ENCODE peak calls at places on chromosomes 5 and 9, in six cellular contexts. One of them, this sample, is unnamed.

GRCh38 chr5:147803941-147804717 is 21.6 kb upstream of the JAKMIP2 start:
- DNase-seq in neuronal stem cell: no peak
- DNase-seq in IMR-90: no peak
- DNase-seq in mesenchymal stem cell: no peak
- DNase-seq in H9: no peak
- DNase-seq in mesendoderm: no peak
- DNase-seq in this sample: no peak

GRCh38 chr9:127903557-127904475 is 4.4 kb upstream of the ST6GALNAC6 start:
- DNase-seq in IMR-90: no peak
- DNase-seq in mesenchymal stem cell: peak; percentile 51
- DNase-seq in H9: peak; percentile 92
- DNase-seq in mesendoderm: peak; percentile 90
- DNase-seq in neuronal stem cell: no peak
- DNase-seq in this sample: no peak

GRCh38 chr5:98827161-98827560 is 53.7 kb downstream of the RGMB start:
- DNase-seq in mesenchymal stem cell: peak; percentile 49
- DNase-seq in neuronal stem cell: peak; percentile 42
- DNase-seq in H9: no peak
- DNase-seq in IMR-90: peak; percentile 62
- DNase-seq in mesendoderm: peak; percentile 57
- DNase-seq in this sample: peak; percentile 68

GRCh38 chr9:114303977-114304376 is 18.9 kb upstream of the ORM1 start:
- DNase-seq in mesendoderm: no peak
- DNase-seq in IMR-90: no peak
- DNase-seq in neuronal stem cell: no peak
- DNase-seq in H9: no peak
- DNase-seq in mesenchymal stem cell: no peak
- DNase-seq in this sample: peak; percentile 38

GRCh38 chr9:108743901-108744371 is 111.8 kb downstream of the ACTL7B start:
- DNase-seq in IMR-90: no peak
- DNase-seq in mesendoderm: peak; percentile 14
- DNase-seq in mesenchymal stem cell: no peak
- DNase-seq in neuronal stem cell: peak; percentile 60
- DNase-seq in H9: no peak
- DNase-seq in this sample: peak; percentile 71

GRCh38 chr9:91562412-91562811 is 138.8 kb upstream of the NFIL3 start:
- DNase-seq in IMR-90: peak; percentile 45
- DNase-seq in mesendoderm: no peak
- DNase-seq in mesenchymal stem cell: peak; percentile 42
- DNase-seq in H9: no peak
- DNase-seq in neuronal stem cell: no peak
- DNase-seq in this sample: no peak

GRCh38 chr9:104091708-104092107 is 2.4 kb upstream of the SMC2 start:
- DNase-seq in IMR-90: peak; percentile 78
- DNase-seq in H9: no peak
- DNase-seq in neuronal stem cell: no peak
- DNase-seq in mesenchymal stem cell: peak; percentile 8
- DNase-seq in mesendoderm: peak; percentile 11
- DNase-seq in this sample: peak; percentile 47

GRCh38 chr9:1100192-1100591 is 50.0 kb downstream of the DMRT2 start:
- DNase-seq in IMR-90: no peak
- DNase-seq in H9: no peak
- DNase-seq in mesendoderm: no peak
- DNase-seq in neuronal stem cell: no peak
- DNase-seq in mesenchymal stem cell: no peak
- DNase-seq in this sample: no peak

GRCh38 chr5:50564079-50564478 is 102.4 kb upstream of the PARP8 start:
- DNase-seq in H9: no peak
- DNase-seq in neuronal stem cell: no peak
- DNase-seq in IMR-90: no peak
- DNase-seq in mesendoderm: no peak
- DNase-seq in mesenchymal stem cell: peak; percentile 9
- DNase-seq in this sample: no peak

GRCh38 chr5:159332800-159333563 is 2.7 kb upstream of the IL12B start:
- DNase-seq in mesendoderm: no peak
- DNase-seq in neuronal stem cell: no peak
- DNase-seq in H9: no peak
- DNase-seq in IMR-90: no peak
- DNase-seq in mesenchymal stem cell: no peak
- DNase-seq in this sample: no peak

GRCh38 chr9:113807173-113808061 is 68.7 kb upstream of the ZNF618 start:
- DNase-seq in H9: peak; percentile 71
- DNase-seq in neuronal stem cell: peak; percentile 48
- DNase-seq in mesendoderm: peak; percentile 68
- DNase-seq in IMR-90: peak; percentile 60
- DNase-seq in mesenchymal stem cell: peak; percentile 56
- DNase-seq in this sample: peak; percentile 64

GRCh38 chr9:134750450-134751155 is 109.0 kb downstream of the COL5A1 start:
- DNase-seq in H9: no peak
- DNase-seq in IMR-90: no peak
- DNase-seq in mesenchymal stem cell: no peak
- DNase-seq in mesendoderm: no peak
- DNase-seq in neuronal stem cell: no peak
- DNase-seq in this sample: peak; percentile 34

GRCh38 chr5:131068893-131069643 is 96.0 kb downstream of the HINT1 start:
- DNase-seq in mesenchymal stem cell: no peak
- DNase-seq in IMR-90: no peak
- DNase-seq in neuronal stem cell: no peak
- DNase-seq in mesendoderm: no peak
- DNase-seq in H9: no peak
- DNase-seq in this sample: no peak

GRCh38 chr9:37732086-37732744 is 21.4 kb upstream of the TRMT10B start:
- DNase-seq in IMR-90: no peak
- DNase-seq in mesenchymal stem cell: no peak
- DNase-seq in neuronal stem cell: no peak
- DNase-seq in H9: no peak
- DNase-seq in mesendoderm: peak; percentile 30
- DNase-seq in this sample: no peak

GRCh38 chr5:148374693-148375360 is 8.9 kb upstream of the FBXO38 start:
- DNase-seq in neuronal stem cell: peak; percentile 33
- DNase-seq in H9: peak; percentile 77
- DNase-seq in mesendoderm: peak; percentile 95
- DNase-seq in mesenchymal stem cell: peak; percentile 86
- DNase-seq in IMR-90: peak; percentile 65
- DNase-seq in this sample: peak; percentile 84

GRCh38 chr9:80028501-80028900 is 456.7 kb downstream of the TLE4 start:
- DNase-seq in IMR-90: no peak
- DNase-seq in neuronal stem cell: no peak
- DNase-seq in mesendoderm: no peak
- DNase-seq in mesenchymal stem cell: no peak
- DNase-seq in H9: no peak
- DNase-seq in this sample: no peak

GRCh38 chr9:134476942-134477335 is 150.7 kb downstream of the RXRA start:
- DNase-seq in neuronal stem cell: no peak
- DNase-seq in mesenchymal stem cell: no peak
- DNase-seq in mesendoderm: no peak
- DNase-seq in IMR-90: no peak
- DNase-seq in H9: no peak
- DNase-seq in this sample: no peak

GRCh38 chr5:57412010-57412409 is 70.6 kb downstream of the ACTBL2 start:
- DNase-seq in H9: no peak
- DNase-seq in mesenchymal stem cell: peak; percentile 77
- DNase-seq in IMR-90: peak; percentile 83
- DNase-seq in neuronal stem cell: no peak
- DNase-seq in mesendoderm: no peak
- DNase-seq in this sample: no peak

GRCh38 chr5:151257731-151258715 is 5.0 kb downstream of the GM2A start:
- DNase-seq in IMR-90: peak; percentile 19
- DNase-seq in mesendoderm: peak; percentile 73
- DNase-seq in mesenchymal stem cell: peak; percentile 61
- DNase-seq in neuronal stem cell: no peak
- DNase-seq in H9: no peak
- DNase-seq in this sample: peak; percentile 97

GRCh38 chr5:83955916-83956315 is 235.3 kb upstream of the HAPLN1 start:
- DNase-seq in neuronal stem cell: no peak
- DNase-seq in H9: no peak
- DNase-seq in mesendoderm: peak; percentile 4
- DNase-seq in mesenchymal stem cell: peak; percentile 81
- DNase-seq in IMR-90: peak; percentile 77
- DNase-seq in this sample: no peak

GRCh38 chr9:23160952-23161469 is 665.0 kb downstream of the ELAVL2 start:
- DNase-seq in neuronal stem cell: no peak
- DNase-seq in mesenchymal stem cell: no peak
- DNase-seq in mesendoderm: no peak
- DNase-seq in IMR-90: no peak
- DNase-seq in H9: no peak
- DNase-seq in this sample: no peak

GRCh38 chr5:177356756-177357458 is 817 bp upstream of the RGS14 start:
- DNase-seq in H9: no peak
- DNase-seq in neuronal stem cell: no peak
- DNase-seq in mesenchymal stem cell: no peak
- DNase-seq in IMR-90: no peak
- DNase-seq in mesendoderm: no peak
- DNase-seq in this sample: peak; percentile 54

GRCh38 chr9:126682928-126683697 is 69.4 kb downstream of the LMX1B start:
- DNase-seq in mesendoderm: no peak
- DNase-seq in neuronal stem cell: no peak
- DNase-seq in IMR-90: no peak
- DNase-seq in mesenchymal stem cell: no peak
- DNase-seq in H9: peak; percentile 33
- DNase-seq in this sample: peak; percentile 80

GRCh38 chr9:126678989-126679388 is 65.3 kb downstream of the LMX1B start:
- DNase-seq in mesendoderm: no peak
- DNase-seq in IMR-90: no peak
- DNase-seq in mesenchymal stem cell: no peak
- DNase-seq in neuronal stem cell: no peak
- DNase-seq in H9: no peak
- DNase-seq in this sample: no peak

GRCh38 chr9:126683698-126684044 is 69.9 kb downstream of the LMX1B start:
- DNase-seq in H9: no peak
- DNase-seq in mesendoderm: no peak
- DNase-seq in neuronal stem cell: no peak
- DNase-seq in mesenchymal stem cell: no peak
- DNase-seq in IMR-90: no peak
- DNase-seq in this sample: peak; percentile 18

GRCh38 chr9:126682113-126682810 is 68.5 kb downstream of the LMX1B start:
- DNase-seq in mesendoderm: no peak
- DNase-seq in IMR-90: no peak
- DNase-seq in H9: peak; percentile 66
- DNase-seq in mesenchymal stem cell: no peak
- DNase-seq in neuronal stem cell: no peak
- DNase-seq in this sample: peak; percentile 39

DNA sequence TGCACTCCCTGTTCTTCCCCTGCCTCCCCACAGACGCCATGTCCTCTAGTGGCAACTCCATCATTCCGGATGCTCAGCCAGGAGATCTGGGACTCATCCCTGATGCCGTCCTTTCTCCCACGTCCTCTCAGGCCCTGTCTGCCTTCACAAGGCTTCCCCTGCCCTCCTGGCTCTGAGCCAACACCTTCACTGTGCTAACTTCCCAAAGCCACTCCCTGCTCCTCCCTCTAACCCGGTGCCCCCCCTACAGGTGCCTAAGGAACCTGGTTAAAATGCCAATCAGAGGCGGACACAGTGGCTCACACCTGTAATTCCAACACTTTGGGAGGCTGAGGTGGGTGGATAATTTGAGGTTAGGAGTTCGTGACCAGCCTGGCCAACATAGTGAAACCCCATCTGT is 67.6 kb downstream of the LMX1B start:
- DNase-seq in H9: no peak
- DNase-seq in mesendoderm: no peak
- DNase-seq in mesenchymal stem cell: no peak
- DNase-seq in neuronal stem cell: no peak
- DNase-seq in IMR-90: no peak
- DNase-seq in this sample: no peak
- H2AK5ac ChIP-seq in H9: no peak overlapping the region
- H2AK5ac ChIP-seq in mesendoderm: no peak overlapping the region
- H2AK5ac ChIP-seq in mesenchymal stem cell: no peak overlapping the region
- H2AK5ac ChIP-seq in neuronal stem cell: no peak overlapping the region
- H2AK5ac ChIP-seq in IMR-90: no peak overlapping the region
- H2AK5ac ChIP-seq in this sample: no peak overlapping the region

DNA sequence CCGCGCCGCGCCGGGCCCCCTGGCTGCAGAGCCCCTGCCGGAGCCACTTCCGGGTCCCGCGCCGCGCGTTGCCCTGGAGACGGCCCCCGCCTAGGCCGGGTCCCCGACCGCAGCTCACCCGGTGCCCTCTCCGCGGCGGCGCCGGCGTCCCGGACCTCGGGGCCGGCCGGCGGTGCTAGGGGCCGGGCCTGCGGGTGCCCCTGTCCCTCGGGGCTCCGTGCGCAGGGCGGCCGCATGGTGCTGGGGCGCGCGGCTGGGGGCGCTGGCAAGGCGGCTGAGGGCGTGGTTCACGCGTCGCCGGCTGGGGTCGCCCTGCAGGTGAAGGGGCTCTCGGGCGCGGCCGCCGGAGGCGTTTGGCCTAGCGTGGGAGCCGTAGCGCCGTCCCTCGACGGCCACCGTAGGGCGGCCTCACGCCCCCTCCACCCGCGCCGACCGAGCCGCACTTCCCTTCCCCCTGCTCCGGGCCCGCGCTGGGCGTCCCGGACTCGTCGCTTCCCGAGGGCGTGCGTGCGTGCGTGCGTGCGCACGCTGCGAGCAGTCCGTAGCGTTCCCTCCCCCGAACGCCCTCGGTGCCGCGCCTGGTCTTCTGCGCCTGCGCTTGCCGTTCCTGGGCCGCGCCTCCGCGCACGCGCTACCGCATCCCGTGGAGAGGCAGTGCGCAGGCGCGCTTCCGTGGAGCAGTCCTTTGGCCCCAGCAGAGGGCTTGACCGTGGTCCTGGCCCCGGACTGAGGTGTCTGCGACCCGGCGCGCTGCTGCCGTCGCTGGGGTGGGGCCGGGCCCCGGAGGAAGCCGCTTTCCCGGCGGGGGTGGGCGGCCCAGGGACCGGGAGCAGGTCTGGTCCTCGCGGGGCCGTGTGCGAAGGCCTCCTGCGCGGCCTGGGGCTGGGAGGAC is at the start of gene TMEM250:
- DNase-seq in IMR-90: peak; percentile 95
- DNase-seq in mesendoderm: peak; percentile 98
- DNase-seq in H9: peak; percentile 92
- DNase-seq in neuronal stem cell: peak; percentile 97
- DNase-seq in mesenchymal stem cell: peak; percentile 96
- DNase-seq in this sample: peak; percentile 99
- H3K4ac ChIP-seq in IMR-90: peak within 1 kb of the TSS; percentile 81
- H3K4ac ChIP-seq in mesendoderm: peak within 1 kb of the TSS; percentile 92
- H3K4ac ChIP-seq in H9: no peak within 1 kb of the TSS
- H3K4ac ChIP-seq in neuronal stem cell: no peak within 1 kb of the TSS
- H3K4ac ChIP-seq in mesenchymal stem cell: peak within 1 kb of the TSS; percentile 95
- H3K4ac ChIP-seq in this sample: peak within 1 kb of the TSS; percentile 58

GRCh38 chr9:129494113-129494789 is 126.7 kb downstream of the C9orf50 start:
- DNase-seq in mesenchymal stem cell: no peak
- DNase-seq in IMR-90: no peak
- DNase-seq in neuronal stem cell: no peak
- DNase-seq in mesendoderm: no peak
- DNase-seq in H9: no peak
- DNase-seq in this sample: peak; percentile 71
- H2AK5ac ChIP-seq in mesenchymal stem cell: peak overlapping the region; percentile 19
- H2AK5ac ChIP-seq in IMR-90: peak overlapping the region; percentile 31
- H2AK5ac ChIP-seq in neuronal stem cell: peak overlapping the region; percentile 99
- H2AK5ac ChIP-seq in mesendoderm: no peak overlapping the region
- H2AK5ac ChIP-seq in H9: no peak overlapping the region
- H2AK5ac ChIP-seq in this sample: peak overlapping the region; percentile 58

DNA sequence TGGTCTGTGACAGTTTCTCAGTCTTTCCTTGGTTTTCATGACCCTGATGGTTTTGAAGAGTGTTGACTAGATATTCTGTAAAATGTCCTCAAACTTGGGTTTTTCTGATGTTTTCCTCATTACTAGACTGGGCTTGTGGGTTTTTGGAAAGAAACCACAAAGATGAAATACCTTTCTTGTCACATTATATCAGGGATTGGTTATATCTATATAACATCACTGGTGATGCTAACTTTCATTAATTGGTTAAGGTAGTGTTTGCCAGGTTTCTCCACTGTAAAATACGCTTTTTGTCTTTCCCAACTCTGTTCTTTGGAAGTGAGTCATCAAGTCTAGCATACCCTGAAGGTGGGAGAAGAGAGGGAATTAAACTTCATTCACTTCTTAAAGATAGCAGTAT is 3.3 kb upstream of the IL31RA start:
- DNase-seq in neuronal stem cell: no peak
- DNase-seq in mesenchymal stem cell: no peak
- DNase-seq in H9: no peak
- DNase-seq in IMR-90: peak; percentile 32
- DNase-seq in mesendoderm: peak; percentile 7
- DNase-seq in this sample: peak; percentile 32
- H3K4ac ChIP-seq in neuronal stem cell: no peak overlapping the region
- H3K4ac ChIP-seq in mesenchymal stem cell: no peak overlapping the region
- H3K4ac ChIP-seq in H9: no peak overlapping the region
- H3K4ac ChIP-seq in IMR-90: no peak overlapping the region
- H3K4ac ChIP-seq in mesendoderm: no peak overlapping the region
- H3K4ac ChIP-seq in this sample: no peak overlapping the region

This sample was measured in trophoblast cell.